ENCODE peak calls at places on chromosomes 5 and 9, in four cellular contexts. U, E, F and Z are unnamed samples.

GRCh38 chr5:177419045-177419444 is 7.4 kb upstream of the GRK6 start:
- DNase-seq in U (no peak), E (peak; percentile 72), F (no peak), Z (no peak)

GRCh38 chr9:107856633-107857032 is 367.1 kb upstream of the KLF4 start:
- DNase-seq in U (no peak), E (no peak), F (no peak), Z (no peak)

GRCh38 chr5:137453476-137454080 is 45.5 kb downstream of the SPOCK1 start:
- DNase-seq in U (no peak), E (peak; percentile 71), F (no peak), Z (no peak)

GRCh38 chr9:35313911-35314310 is 152.1 kb downstream of the UNC13B start:
- DNase-seq in U (no peak), E (peak; percentile 72), F (no peak), Z (no peak)

GRCh38 chr5:159965031-159965837 is 43.7 kb upstream of the TTC1 start:
- DNase-seq in U (peak; percentile 2), E (peak; percentile 78), F (no peak), Z (no peak)

GRCh38 chr9:76581752-76582151 is 122.8 kb downstream of the GCNT1 start:
- DNase-seq in U (no peak), E (no peak), F (no peak), Z (no peak)

GRCh38 chr5:109619661-109620060 is 70.1 kb upstream of the MAN2A1 start:
- DNase-seq in U (no peak), E (no peak), F (no peak), Z (no peak)

GRCh38 chr9:38274746-38275250 is 117.7 kb upstream of the ALDH1B1 start:
- DNase-seq in U (no peak), E (no peak), F (no peak), Z (peak; percentile 38)

GRCh38 chr5:66989286-66989685 is 207.3 kb downstream of the CD180 start:
- DNase-seq in U (no peak), E (peak; percentile 31), F (no peak), Z (no peak)

GRCh38 chr5:131406997-131407638 is 143.3 kb downstream of the CDC42SE2 start:
- DNase-seq in U (no peak), E (no peak), F (no peak), Z (no peak)

GRCh38 chr5:173786296-173787187 is 101.6 kb upstream of the CPEB4 start:
- DNase-seq in U (no peak), E (no peak), F (peak; percentile 66), Z (no peak)

GRCh38 chr9:74940600-74940999 is 12.1 kb downstream of the C9orf40 start:
- DNase-seq in U (no peak), E (no peak), F (no peak), Z (no peak)

GRCh38 chr9:128863647-128864046 is 18.1 kb downstream of the KYAT1 start:
- DNase-seq in U (peak; percentile 43), E (peak; percentile 60), F (peak; percentile 84), Z (peak; percentile 13)

GRCh38 chr5:134997015-134997414 is 29.3 kb downstream of the CATSPER3 start:
- DNase-seq in U (no peak), E (no peak), F (no peak), Z (no peak)

GRCh38 chr5:175714686-175715085 is 56.8 kb downstream of the HRH2 start:
- DNase-seq in U (no peak), E (no peak), F (no peak), Z (no peak)

GRCh38 chr5:112353678-112354077 is 65.4 kb downstream of the EPB41L4A start:
- DNase-seq in U (no peak), E (no peak), F (no peak), Z (no peak)

GRCh38 chr5:83029912-83030311 is 47.3 kb downstream of the TMEM167A start:
- DNase-seq in U (no peak), E (peak; percentile 86), F (no peak), Z (no peak)

GRCh38 chr5:58998539-58998938 is 415.7 kb downstream of the RAB3C start:
- DNase-seq in U (no peak), E (no peak), F (no peak), Z (no peak)

GRCh38 chr5:114223866-114224265 is 138.0 kb upstream of the KCNN2 start:
- DNase-seq in U (no peak), E (peak; percentile 18), F (no peak), Z (no peak)

GRCh38 chr9:13865869-13866268 is 448.1 kb downstream of the NFIB start:
- DNase-seq in U (no peak), E (no peak), F (no peak), Z (no peak)

GRCh38 chr5:56314536-56314935 is 81.4 kb upstream of the ANKRD55 start:
- DNase-seq in U (no peak), E (no peak), F (peak; percentile 46), Z (no peak)

GRCh38 chr5:85512896-85513295 is 1104.8 kb upstream of the COX7C start:
- DNase-seq in U (no peak), E (no peak), F (no peak), Z (no peak)

GRCh38 chr9:110640736-110641135 is 27.9 kb upstream of the MUSK start:
- DNase-seq in U (no peak), E (no peak), F (no peak), Z (no peak)

GRCh38 chr9:133184971-133185370 is 21.3 kb upstream of the GBGT1 start:
- DNase-seq in U (peak; percentile 51), E (peak; percentile 77), F (peak; percentile 36), Z (peak; percentile 92)

GRCh38 chr9:87189006-87189405 is 241.7 kb upstream of the GAS1 start:
- DNase-seq in U (no peak), E (no peak), F (no peak), Z (no peak)

GRCh38 chr9:134736791-134737489 is 95.3 kb downstream of the COL5A1 start:
- DNase-seq in U (no peak), E (no peak), F (no peak), Z (no peak)

GRCh38 chr9:37036237-37037136 is 2.4 kb upstream of the PAX5 start:
- DNase-seq in U (peak; percentile 68), E (peak; percentile 42), F (peak; percentile 61), Z (peak; percentile 65)

GRCh38 chr9:137458194-137459146 is 664 bp downstream of the NSMF start:
- DNase-seq in U (peak; percentile 52), E (peak; percentile 36), F (no peak), Z (peak; percentile 15)

GRCh38 chr5:81097733-81098132 is 135.4 kb upstream of the CKMT2 start:
- DNase-seq in U (no peak), E (peak; percentile 19), F (no peak), Z (no peak)